ENCODE peak calls at places on chromosomes 12 and 14, in six cellular contexts. N, B, I, V, M and K are unnamed samples.

GRCh38 chr14:101620039-101620788 is 58.9 kb downstream of the DIO3 start:
- DNase-seq in I (no peak), M (no peak), N (no peak), V (no peak), B (no peak), K (no peak)

GRCh38 chr14:99981806-99982205 is 83.4 kb upstream of the EVL start:
- DNase-seq in I (no peak), M (peak), N (no peak), V (no peak), B (no peak), K (no peak)

GRCh38 chr14:70317969-70318634 is 41.4 kb downstream of the COX16 start:
- DNase-seq in I (no peak), B (peak), M (peak), N (no peak), V (no peak), K (peak)

GRCh38 chr14:65565948-65566347 is 153.4 kb downstream of the FUT8 start:
- DNase-seq in V (no peak), N (no peak), B (no peak), M (no peak), I (no peak), K (no peak)

GRCh38 chr14:68363841-68364711 is 428.8 kb downstream of the ZFP36L1 start:
- DNase-seq in V (peak), M (peak), B (peak), N (no peak), I (peak), K (no peak)

GRCh38 chr12:94326727-94327126 is 132.9 kb downstream of the CEP83 start:
- DNase-seq in I (no peak), V (no peak), N (no peak), M (no peak), B (no peak), K (no peak)

GRCh38 chr12:15858348-15858747 is 23.8 kb upstream of the STRAP start:
- DNase-seq in N (no peak), V (no peak), B (no peak), I (no peak), M (peak), K (no peak)

GRCh38 chr12:13097526-13097925 is 5.9 kb downstream of the GSG1 start:
- DNase-seq in N (no peak), M (no peak), V (no peak), B (no peak), I (no peak), K (no peak)

GRCh38 chr12:80195737-80196136 is 96.4 kb downstream of the OTOGL start:
- DNase-seq in V (no peak), I (no peak), N (no peak), B (no peak), M (no peak), K (no peak)

DNA sequence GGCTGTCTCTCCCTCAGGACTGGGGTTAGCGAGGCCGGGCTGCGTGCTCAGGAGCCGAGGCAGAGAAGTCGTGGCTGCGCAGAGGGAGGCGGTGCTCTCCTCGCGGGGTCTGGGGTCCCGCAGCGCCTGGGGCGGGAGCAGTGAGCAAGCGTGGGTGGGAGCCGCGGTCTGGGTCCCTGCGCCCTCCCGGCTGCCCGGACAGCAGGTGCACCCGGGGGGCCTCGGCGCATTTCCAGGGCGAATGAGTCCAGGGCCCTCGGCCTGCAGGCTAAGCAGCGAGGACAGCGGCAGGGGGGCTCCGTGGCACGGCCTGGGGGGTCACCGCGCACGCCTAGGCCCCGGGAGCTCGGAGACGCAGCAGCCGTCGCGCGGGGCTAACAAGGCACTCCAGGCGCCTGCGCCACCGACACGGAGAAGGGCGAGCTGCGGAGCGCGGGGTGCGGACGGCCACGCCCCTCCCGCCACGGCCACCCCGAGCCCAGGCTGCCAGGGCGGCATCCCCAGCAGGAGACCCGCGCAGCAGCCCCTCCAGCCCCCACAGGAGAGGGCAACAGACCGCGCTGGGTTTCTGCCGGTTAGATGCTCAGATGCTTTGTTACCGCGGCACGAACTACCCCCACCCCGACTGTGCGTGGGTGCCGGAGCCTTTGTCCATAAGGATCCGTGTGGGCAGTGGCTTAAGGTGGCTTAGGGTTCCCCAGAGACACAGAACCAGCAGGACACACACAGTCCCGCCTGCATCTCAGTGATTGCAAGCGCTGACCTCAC is 117.7 kb upstream of the C14orf180 start:
- DNase-seq in I (peak), V (no peak), B (no peak), M (peak), N (peak), K (no peak)
- H3K4me3 ChIP-seq in I (peak), V (no peak), B (no peak), M (peak), N (peak), K (peak)

DNA sequence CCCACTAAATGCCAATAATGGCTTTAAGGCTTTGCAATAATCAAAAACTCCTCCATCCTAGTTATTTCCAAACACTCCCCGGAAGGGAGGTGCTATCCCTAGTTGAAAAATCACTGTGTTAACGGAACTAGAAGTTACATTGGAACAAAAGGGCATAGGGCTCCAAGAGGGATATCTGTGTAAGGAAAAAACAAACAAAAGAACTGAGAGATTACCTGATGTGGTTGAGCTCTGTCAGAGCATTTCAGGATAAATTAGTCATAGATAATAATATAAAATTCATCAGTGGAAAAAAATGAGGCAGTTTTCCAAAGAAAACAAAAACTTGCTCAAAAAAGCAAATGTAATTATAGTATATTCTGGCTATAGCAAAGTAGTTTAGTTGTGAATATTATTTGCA is 27.4 kb upstream of the PAPLN start:
- DNase-seq in B (no peak), V (no peak), N (no peak), M (no peak), I (no peak), K (no peak)
- TF ChIP-seq POLR2AphosphoS5 in B (no peak), V (no peak), N (no peak), M (no peak), I (no peak), K (no peak)

DNA sequence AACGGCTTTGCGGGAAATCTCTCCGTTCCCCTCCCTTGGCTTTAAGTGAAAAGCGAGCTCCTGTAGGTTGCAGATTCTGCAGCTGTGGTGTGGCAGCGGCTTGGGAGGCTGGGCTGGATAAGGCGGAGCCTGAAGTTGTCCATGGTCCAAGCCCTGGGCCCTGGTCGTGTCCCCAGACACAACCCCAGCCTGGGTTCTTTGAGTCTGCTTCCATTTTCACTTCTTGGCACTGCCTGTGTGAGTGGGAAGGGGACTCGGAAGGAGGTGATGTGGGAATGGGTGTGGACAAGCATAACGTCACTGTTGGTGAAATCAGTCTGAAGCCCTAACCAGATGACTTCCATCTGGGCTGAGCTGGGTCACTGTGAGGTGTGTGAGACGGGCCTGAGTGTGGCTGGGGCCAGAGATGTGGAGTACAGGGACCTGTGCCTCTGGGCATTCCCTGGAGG is 43.0 kb upstream of the CTDSP2 start:
- DNase-seq in N (peak), I (peak), B (peak), V (peak), M (no peak), K (no peak)
- H3K4me3 ChIP-seq in N (peak), I (peak), B (no peak), V (no peak), M (no peak), K (no peak)

GRCh38 chr12:52232916-52233461 is at the start of gene KRT7:
- DNase-seq in N (no peak), B (no peak), I (peak), M (peak), V (peak), K (no peak)
- TF ChIP-seq POLR2AphosphoS5 in N (no peak), B (no peak), I (peak), M (peak), V (no peak), K (no peak)

DNA sequence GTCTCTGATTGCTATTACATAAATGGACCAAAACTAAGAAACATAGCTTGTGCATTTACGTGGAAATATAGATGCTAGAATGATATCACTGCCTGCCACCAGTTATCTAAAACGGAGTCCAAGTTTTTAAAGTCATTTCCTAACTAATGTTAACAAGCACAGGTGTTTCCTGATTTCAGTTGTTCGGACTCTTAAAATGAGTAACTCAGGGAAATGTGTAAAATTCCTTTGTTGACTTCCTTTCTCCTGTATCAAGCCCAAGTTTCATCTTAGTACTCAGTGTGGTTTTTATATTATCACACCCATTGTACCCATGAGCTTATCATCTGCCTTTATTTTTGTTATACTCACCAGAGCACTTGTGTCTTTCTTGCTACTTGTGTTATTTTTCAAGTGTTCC is 13.2 kb upstream of the PRKCH start:
- DNase-seq in M (no peak), V (no peak), N (no peak), I (no peak), B (no peak), K (no peak)
- H3K4me3 ChIP-seq in M (no peak), V (no peak), N (no peak), I (no peak), B (no peak), K (no peak)

GRCh38 chr12:67981236-67982164 is 7.7 kb upstream of the IFNG-AS1 start:
- DNase-seq in V (no peak), I (no peak), M (no peak), N (no peak), B (no peak), K (no peak)

GRCh38 chr12:67980391-67980790 is 8.9 kb upstream of the IFNG-AS1 start:
- DNase-seq in M (no peak), N (no peak), I (no peak), B (no peak), V (no peak), K (no peak)

GRCh38 chr12:67986632-67987031 is 2.6 kb upstream of the IFNG-AS1 start:
- DNase-seq in M (no peak), N (no peak), I (no peak), V (no peak), B (no peak), K (no peak)

GRCh38 chr12:67977668-67978067 is 11.6 kb upstream of the IFNG-AS1 start:
- DNase-seq in N (no peak), I (no peak), B (no peak), V (no peak), M (no peak), K (no peak)

GRCh38 chr12:67982165-67982563 is 7.1 kb upstream of the IFNG-AS1 start:
- DNase-seq in I (no peak), M (no peak), B (no peak), V (no peak), N (no peak), K (no peak)
- TF ChIP-seq POLR2AphosphoS5 in I (no peak), M (no peak), B (no peak), V (no peak), N (no peak), K (no peak)

GRCh38 chr12:47742253-47742825 is 16.3 kb downstream of the RAPGEF3 start:
- DNase-seq in M (peak), N (no peak), I (no peak), V (no peak), B (peak), K (peak)
- H3K4me3 ChIP-seq in M (no peak), N (no peak), I (no peak), V (no peak), B (no peak), K (no peak)

GRCh38 chr12:49706351-49707126 is 666 bp downstream of the FMNL3 start:
- DNase-seq in I (no peak), V (peak), M (peak), N (peak), B (peak), K (peak)

GRCh38 chr12:49707812-49708147 is 575 bp upstream of the FMNL3 start:
- DNase-seq in M (no peak), V (no peak), N (no peak), I (no peak), B (no peak), K (no peak)

GRCh38 chr12:49707127-49707811 is at the start of gene FMNL3:
- DNase-seq in I (peak), B (peak), M (peak), V (peak), N (peak), K (peak)

GRCh38 chr12:49703647-49704137 is 3.5 kb downstream of the FMNL3 start:
- DNase-seq in M (no peak), B (peak), I (no peak), N (no peak), V (no peak), K (no peak)

DNA sequence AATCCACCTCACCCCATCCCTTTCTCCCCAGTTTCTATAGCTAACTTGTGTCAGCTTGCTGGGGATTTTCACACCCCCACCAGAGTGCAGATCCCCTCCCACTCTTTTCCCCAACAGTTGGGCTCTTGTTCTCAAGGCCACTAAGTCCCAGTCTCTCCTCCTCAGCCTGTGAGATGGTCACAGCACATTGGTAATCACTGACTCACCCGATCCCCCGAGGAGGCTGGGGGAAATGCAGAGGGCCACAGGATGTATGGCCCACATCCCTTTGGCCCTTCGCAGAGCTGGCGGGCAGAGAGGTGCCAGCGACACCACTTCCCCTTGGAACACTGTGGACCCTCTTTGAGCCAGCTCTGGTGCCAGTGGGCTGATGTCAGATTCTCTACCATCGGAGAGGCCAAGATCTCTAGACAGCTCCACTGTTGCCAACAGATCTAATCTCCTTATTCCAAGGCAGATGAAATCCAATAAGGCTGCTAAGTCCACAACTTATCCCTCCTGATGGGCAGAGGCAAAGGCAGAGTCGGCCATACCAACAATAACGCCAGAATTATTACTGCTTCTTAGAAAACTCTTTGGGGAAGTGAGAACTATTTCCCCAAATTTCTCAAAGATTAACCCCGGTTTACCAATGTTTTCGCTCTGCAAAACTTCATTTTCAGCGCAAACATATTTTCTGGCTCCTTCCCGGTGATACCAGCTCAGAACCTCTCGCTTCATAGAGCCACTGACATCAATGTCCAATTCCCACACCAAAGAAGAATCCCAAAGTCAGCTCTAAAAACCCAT is 1.5 kb downstream of the FMNL3 start:
- DNase-seq in N (peak), V (peak), B (peak), M (peak), I (no peak), K (no peak)
- TF ChIP-seq POLR2AphosphoS5 in N (no peak), V (peak), B (no peak), M (no peak), I (peak), K (peak)

DNA sequence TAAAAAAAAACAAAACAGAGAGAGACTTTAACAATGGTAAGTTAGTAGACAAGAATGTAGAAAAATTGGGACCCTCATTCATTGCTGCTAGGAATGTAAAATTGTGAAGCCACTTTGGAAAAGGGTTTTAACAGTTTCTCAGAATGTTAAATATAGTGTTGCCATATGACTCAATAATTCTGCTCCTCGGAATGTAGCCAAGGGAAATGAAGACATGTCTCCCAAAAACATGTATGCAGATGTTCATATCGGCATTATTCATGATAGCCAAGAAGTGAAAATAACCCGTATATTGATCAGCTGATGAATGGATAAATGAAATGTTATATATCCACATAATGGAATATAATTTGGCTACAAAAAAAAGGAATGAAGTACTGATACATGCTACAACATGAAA is 132.3 kb downstream of the DAAM1 start:
- DNase-seq in V (no peak), M (no peak), I (no peak), N (no peak), B (no peak), K (no peak)
- H3K4me3 ChIP-seq in V (no peak), M (no peak), I (no peak), N (no peak), B (no peak), K (no peak)